ENCODE peak calls at places on chromosomes 4 and X, in five cellular contexts. G is K562, Q is H1, E is HepG2, D is GM12878. W is an unnamed sample.

GRCh38 chr4:26048378-26048882 is 134.4 kb downstream of the SMIM20 start:
- DNase-seq in G (no peak), D (no peak), E (no peak), Q (no peak), W (no peak)

GRCh38 chrX:28920554-28920953 is 333.3 kb downstream of the IL1RAPL1 start:
- DNase-seq in Q (no peak), E (no peak), D (no peak), G (no peak), W (no peak)

GRCh38 chr4:77040856-77041576 is 34.8 kb downstream of the CCNI start:
- DNase-seq in Q (no peak), E (no peak), G (no peak), D (no peak), W (no peak)

GRCh38 chr4:185016101-185016940 is 2.0 kb upstream of the HELT start:
- DNase-seq in Q (peak; percentile 66), G (no peak), D (no peak), E (no peak), W (no peak)

GRCh38 chr4:83757121-83757621 is 221.3 kb downstream of the GPAT3 start:
- DNase-seq in D (no peak), E (no peak), Q (no peak), G (peak; percentile 80), W (no peak)

GRCh38 chr4:75099321-75099720 is 166.4 kb downstream of the PARM1 start:
- DNase-seq in G (no peak), E (no peak), D (peak; percentile 56), Q (no peak), W (no peak)

GRCh38 chr4:41327770-41328169 is 71.0 kb downstream of the UCHL1 start:
- DNase-seq in E (no peak), G (no peak), Q (peak; percentile 48), D (no peak), W (no peak)

GRCh38 chr4:58760737-58761136 is 1650.6 kb upstream of the IGFBP7 start:
- DNase-seq in G (no peak), D (no peak), E (no peak), Q (no peak), W (no peak)

GRCh38 chr4:11505225-11505971 is 76.7 kb upstream of the HS3ST1 start:
- DNase-seq in G (no peak), D (no peak), E (no peak), Q (no peak), W (peak; percentile 99)

GRCh38 chr4:7428261-7429068 is 6.3 kb downstream of the PSAPL1 start:
- DNase-seq in G (no peak), D (no peak), E (no peak), Q (peak; percentile 53), W (no peak)

GRCh38 chr4:72777436-72777835 is 208.4 kb upstream of the ADAMTS3 start:
- DNase-seq in E (no peak), D (no peak), G (no peak), Q (no peak), W (no peak)

GRCh38 chrX:71941771-71942170 is 31.1 kb downstream of the NHSL2 start:
- DNase-seq in D (no peak), E (no peak), G (no peak), Q (no peak), W (no peak)

GRCh38 chr4:24249972-24250371 is 334.4 kb downstream of the DHX15 start:
- DNase-seq in G (no peak), E (no peak), Q (no peak), D (no peak), W (no peak)

GRCh38 chr4:94412019-94413017 is 39.4 kb upstream of the PDLIM5 start:
- DNase-seq in E (peak; percentile 73), Q (no peak), G (peak; percentile 39), D (no peak), W (peak; percentile 76)

GRCh38 chr4:94411296-94411695 is 40.4 kb upstream of the PDLIM5 start:
- DNase-seq in D (no peak), E (no peak), G (no peak), Q (no peak), W (no peak)

GRCh38 chr4:94415448-94415847 is 36.3 kb upstream of the PDLIM5 start:
- DNase-seq in Q (no peak), G (no peak), D (no peak), E (no peak), W (no peak)

GRCh38 chr4:94414907-94415306 is 36.8 kb upstream of the PDLIM5 start:
- DNase-seq in E (no peak), G (no peak), D (no peak), Q (no peak), W (no peak)

GRCh38 chr4:94413085-94413685 is 38.6 kb upstream of the PDLIM5 start:
- DNase-seq in D (no peak), Q (no peak), G (no peak), E (no peak), W (no peak)
- TF ChIP-seq SRF in D (no peak), Q (no peak), G (no peak), E (no peak), W (peak; percentile 31)

GRCh38 chrX:15150578-15150977 is 119.3 kb downstream of the ASB9 start:
- DNase-seq in E (no peak), G (no peak), D (no peak), Q (no peak), W (no peak)

GRCh38 chrX:15146515-15146914 is 123.4 kb downstream of the ASB9 start:
- DNase-seq in G (peak; percentile 21), D (no peak), E (no peak), Q (peak; percentile 56), W (no peak)

GRCh38 chrX:15151267-15152196 is 118.4 kb downstream of the ASB9 start:
- DNase-seq in D (peak; percentile 38), Q (no peak), E (no peak), G (no peak), W (no peak)
- TF ChIP-seq SRF in D (no peak), Q (no peak), E (no peak), G (no peak), W (no peak)

DNA sequence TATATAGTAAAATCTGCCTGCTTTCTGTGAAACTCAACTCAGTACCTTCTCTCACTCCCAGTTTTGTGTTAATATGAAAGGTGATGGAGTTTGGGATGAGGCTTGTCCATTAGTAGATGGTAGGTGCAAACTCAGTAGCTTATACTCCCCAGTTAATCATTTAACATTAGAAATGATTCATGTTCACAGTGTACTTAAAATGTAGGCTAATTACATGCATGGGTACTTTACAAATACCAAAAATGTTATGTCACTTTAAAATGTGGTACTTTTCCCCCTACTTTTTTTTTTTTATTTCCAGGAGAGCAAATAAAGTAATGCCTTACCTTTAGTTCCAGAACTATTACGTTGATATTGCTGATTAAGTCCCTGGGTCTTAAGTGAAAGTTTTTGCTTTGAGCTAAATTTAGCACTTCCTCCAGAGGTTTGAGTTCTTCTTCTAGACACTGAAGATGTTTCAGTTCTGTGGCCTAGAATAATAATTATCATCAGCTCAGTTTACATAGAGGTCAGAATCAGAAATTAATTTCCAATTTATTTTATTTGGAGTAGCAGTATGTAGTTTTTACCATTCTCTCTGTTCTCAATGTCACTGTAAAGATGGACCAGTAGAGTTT is 3.0 kb downstream of the IL2 start:
- DNase-seq in G (no peak), D (no peak), E (no peak), Q (no peak), W (no peak)
- TF ChIP-seq SRF in G (no peak), D (no peak), E (no peak), Q (no peak), W (no peak)

DNA sequence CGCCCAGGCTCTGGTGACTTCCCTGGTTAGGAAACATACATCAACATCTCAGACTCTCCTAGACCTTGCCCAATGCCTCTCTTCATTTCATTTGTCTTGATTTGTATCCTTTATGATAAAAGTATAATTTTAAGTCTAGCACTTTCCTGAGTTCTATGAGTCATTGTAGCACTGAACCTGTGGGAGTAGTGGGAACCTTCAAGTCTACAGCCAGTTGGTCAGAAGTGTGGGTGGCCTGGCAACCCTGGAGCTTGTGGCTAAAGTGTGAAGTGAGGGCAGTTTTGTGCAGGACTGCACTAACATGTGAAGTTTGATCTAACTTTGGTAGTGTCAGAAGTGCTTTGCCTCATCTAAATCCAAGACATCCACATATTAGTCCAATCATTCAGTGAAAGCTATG is 259.3 kb upstream of the IGFBP7 start:
- DNase-seq in E (no peak), Q (no peak), D (no peak), G (no peak), W (no peak)
- TF ChIP-seq SRF in E (no peak), Q (no peak), D (no peak), G (no peak), W (no peak)